ENCODE peak calls at places on chromosomes 6 and 20, in five cellular contexts. One of them, this sample, is unnamed. For H3K36me3, the result is how much of the 10 kb centered on the place peaks cover.

GRCh38 chr6:128580224-128581110 is 60.1 kb upstream of the PTPRK start:
- DNase-seq in colonic mucosa: no peak
- DNase-seq in IMR-90: no peak
- DNase-seq in left lung: no peak
- DNase-seq in OCI-LY7: no peak
- DNase-seq in this sample: no peak

GRCh38 chr6:30955367-30956042 is 14.7 kb downstream of the MUCL3 start:
- DNase-seq in left lung: peak
- DNase-seq in IMR-90: peak
- DNase-seq in OCI-LY7: no peak
- DNase-seq in colonic mucosa: peak
- DNase-seq in this sample: peak

GRCh38 chr6:138052783-138053182 is 54.4 kb downstream of the PERP start:
- DNase-seq in OCI-LY7: no peak
- DNase-seq in left lung: no peak
- DNase-seq in colonic mucosa: no peak
- DNase-seq in IMR-90: no peak
- DNase-seq in this sample: no peak

GRCh38 chr6:20846602-20847028 is 312.4 kb downstream of the CDKAL1 start:
- DNase-seq in colonic mucosa: no peak
- DNase-seq in left lung: no peak
- DNase-seq in OCI-LY7: peak
- DNase-seq in IMR-90: peak
- DNase-seq in this sample: no peak

GRCh38 chr6:84218091-84218490 is 9.4 kb downstream of the CEP162 start:
- DNase-seq in IMR-90: no peak
- DNase-seq in left lung: no peak
- DNase-seq in colonic mucosa: no peak
- DNase-seq in OCI-LY7: no peak
- DNase-seq in this sample: no peak

GRCh38 chr20:38840053-38840893 is 34.8 kb downstream of the PPP1R16B start:
- DNase-seq in IMR-90: no peak
- DNase-seq in left lung: no peak
- DNase-seq in OCI-LY7: no peak
- DNase-seq in colonic mucosa: no peak
- DNase-seq in this sample: peak

GRCh38 chr6:75077694-75078093 is 128.2 kb downstream of the COL12A1 start:
- DNase-seq in colonic mucosa: no peak
- DNase-seq in IMR-90: no peak
- DNase-seq in OCI-LY7: no peak
- DNase-seq in left lung: no peak
- DNase-seq in this sample: no peak

GRCh38 chr6:36713846-36714245 is 16.2 kb downstream of the RAB44 start:
- DNase-seq in colonic mucosa: no peak
- DNase-seq in OCI-LY7: no peak
- DNase-seq in left lung: no peak
- DNase-seq in IMR-90: no peak
- DNase-seq in this sample: no peak

GRCh38 chr6:53866231-53866630 is 71.4 kb downstream of the LRRC1 start:
- DNase-seq in IMR-90: peak
- DNase-seq in left lung: no peak
- DNase-seq in OCI-LY7: no peak
- DNase-seq in colonic mucosa: no peak
- DNase-seq in this sample: no peak

GRCh38 chr20:760751-761417 is 7.4 kb downstream of the SLC52A3 start:
- DNase-seq in IMR-90: no peak
- DNase-seq in OCI-LY7: peak
- DNase-seq in colonic mucosa: no peak
- DNase-seq in left lung: no peak
- DNase-seq in this sample: no peak

GRCh38 chr20:11675920-11676617 is 241.6 kb upstream of the BTBD3 start:
- DNase-seq in OCI-LY7: no peak
- DNase-seq in colonic mucosa: no peak
- DNase-seq in left lung: no peak
- DNase-seq in IMR-90: peak
- DNase-seq in this sample: no peak

GRCh38 chr6:72984981-72985665 is 240.2 kb downstream of the KHDC1L start:
- DNase-seq in left lung: peak
- DNase-seq in IMR-90: peak
- DNase-seq in colonic mucosa: no peak
- DNase-seq in OCI-LY7: no peak
- DNase-seq in this sample: no peak

GRCh38 chr6:24933868-24934401 is 1.8 kb downstream of the RIPOR2 start:
- DNase-seq in left lung: no peak
- DNase-seq in OCI-LY7: peak
- DNase-seq in IMR-90: no peak
- DNase-seq in colonic mucosa: peak
- DNase-seq in this sample: peak
- TF ChIP-seq CTCF in left lung: peak
- TF ChIP-seq CTCF in OCI-LY7: peak
- TF ChIP-seq CTCF in IMR-90: peak
- TF ChIP-seq CTCF in colonic mucosa: peak
- TF ChIP-seq CTCF in this sample: peak

GRCh38 chr6:147245693-147246092 is 41.5 kb downstream of the STXBP5 start:
- DNase-seq in colonic mucosa: no peak
- DNase-seq in IMR-90: no peak
- DNase-seq in OCI-LY7: no peak
- DNase-seq in left lung: no peak
- DNase-seq in this sample: no peak

GRCh38 chr6:147251072-147251471 is 46.9 kb downstream of the STXBP5 start:
- DNase-seq in left lung: no peak
- DNase-seq in OCI-LY7: no peak
- DNase-seq in colonic mucosa: no peak
- DNase-seq in IMR-90: no peak
- DNase-seq in this sample: no peak

GRCh38 chr6:147244832-147245231 is 40.6 kb downstream of the STXBP5 start:
- DNase-seq in colonic mucosa: no peak
- DNase-seq in OCI-LY7: no peak
- DNase-seq in left lung: no peak
- DNase-seq in IMR-90: no peak
- DNase-seq in this sample: no peak

GRCh38 chr6:147248859-147249258 is 44.6 kb downstream of the STXBP5 start:
- DNase-seq in OCI-LY7: no peak
- DNase-seq in IMR-90: no peak
- DNase-seq in left lung: no peak
- DNase-seq in colonic mucosa: no peak
- DNase-seq in this sample: no peak

GRCh38 chr6:147246853-147247635 is 42.8 kb downstream of the STXBP5 start:
- DNase-seq in IMR-90: peak
- DNase-seq in left lung: no peak
- DNase-seq in colonic mucosa: no peak
- DNase-seq in OCI-LY7: no peak
- DNase-seq in this sample: no peak
- H3K36me3 ChIP-seq in IMR-90: under half
- H3K36me3 ChIP-seq in left lung: under half
- H3K36me3 ChIP-seq in colonic mucosa: under half
- H3K36me3 ChIP-seq in OCI-LY7: under half
- H3K36me3 ChIP-seq in this sample: under half

GRCh38 chr6:133369755-133370154 is 128.6 kb downstream of the EYA4 start:
- DNase-seq in left lung: no peak
- DNase-seq in colonic mucosa: no peak
- DNase-seq in IMR-90: no peak
- DNase-seq in OCI-LY7: no peak
- DNase-seq in this sample: no peak

GRCh38 chr6:133362813-133363212 is 121.7 kb downstream of the EYA4 start:
- DNase-seq in left lung: no peak
- DNase-seq in colonic mucosa: no peak
- DNase-seq in OCI-LY7: no peak
- DNase-seq in IMR-90: no peak
- DNase-seq in this sample: no peak

DNA sequence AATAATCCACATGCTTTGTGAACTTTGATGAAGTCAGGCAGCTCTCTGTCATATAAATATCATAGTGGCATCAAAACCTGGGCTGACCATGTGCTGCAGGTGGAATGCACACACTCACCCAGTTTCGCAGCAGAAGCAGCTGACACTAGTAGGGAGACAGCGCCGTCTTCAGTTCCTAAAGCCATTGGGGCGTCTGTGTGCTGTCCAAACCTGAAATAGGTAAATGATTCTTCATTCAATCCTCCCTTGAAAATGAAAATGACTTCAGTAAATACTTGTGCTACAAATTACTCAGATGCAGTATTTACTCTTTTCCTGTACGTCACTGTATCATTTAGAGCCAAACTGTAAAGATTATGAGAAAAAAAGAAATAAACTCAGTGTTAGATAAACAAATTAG is 127.5 kb downstream of the EYA4 start:
- DNase-seq in colonic mucosa: no peak
- DNase-seq in IMR-90: peak
- DNase-seq in OCI-LY7: no peak
- DNase-seq in left lung: no peak
- DNase-seq in this sample: peak
- TF ChIP-seq CTCF in colonic mucosa: no peak
- TF ChIP-seq CTCF in IMR-90: no peak
- TF ChIP-seq CTCF in OCI-LY7: no peak
- TF ChIP-seq CTCF in left lung: no peak
- TF ChIP-seq CTCF in this sample: peak

GRCh38 chr6:15516378-15516777 is 146.4 kb downstream of the DTNBP1 start:
- DNase-seq in left lung: no peak
- DNase-seq in IMR-90: no peak
- DNase-seq in OCI-LY7: no peak
- DNase-seq in colonic mucosa: no peak
- DNase-seq in this sample: no peak

GRCh38 chr6:15515226-15515625 is 147.6 kb downstream of the DTNBP1 start:
- DNase-seq in OCI-LY7: peak
- DNase-seq in colonic mucosa: no peak
- DNase-seq in left lung: no peak
- DNase-seq in IMR-90: no peak
- DNase-seq in this sample: no peak

GRCh38 chr6:15516923-15517560 is 145.8 kb downstream of the DTNBP1 start:
- DNase-seq in colonic mucosa: no peak
- DNase-seq in left lung: no peak
- DNase-seq in IMR-90: no peak
- DNase-seq in OCI-LY7: no peak
- DNase-seq in this sample: no peak

GRCh38 chr6:15513801-15514711 is 148.8 kb downstream of the DTNBP1 start:
- DNase-seq in OCI-LY7: no peak
- DNase-seq in left lung: no peak
- DNase-seq in colonic mucosa: no peak
- DNase-seq in IMR-90: no peak
- DNase-seq in this sample: no peak

DNA sequence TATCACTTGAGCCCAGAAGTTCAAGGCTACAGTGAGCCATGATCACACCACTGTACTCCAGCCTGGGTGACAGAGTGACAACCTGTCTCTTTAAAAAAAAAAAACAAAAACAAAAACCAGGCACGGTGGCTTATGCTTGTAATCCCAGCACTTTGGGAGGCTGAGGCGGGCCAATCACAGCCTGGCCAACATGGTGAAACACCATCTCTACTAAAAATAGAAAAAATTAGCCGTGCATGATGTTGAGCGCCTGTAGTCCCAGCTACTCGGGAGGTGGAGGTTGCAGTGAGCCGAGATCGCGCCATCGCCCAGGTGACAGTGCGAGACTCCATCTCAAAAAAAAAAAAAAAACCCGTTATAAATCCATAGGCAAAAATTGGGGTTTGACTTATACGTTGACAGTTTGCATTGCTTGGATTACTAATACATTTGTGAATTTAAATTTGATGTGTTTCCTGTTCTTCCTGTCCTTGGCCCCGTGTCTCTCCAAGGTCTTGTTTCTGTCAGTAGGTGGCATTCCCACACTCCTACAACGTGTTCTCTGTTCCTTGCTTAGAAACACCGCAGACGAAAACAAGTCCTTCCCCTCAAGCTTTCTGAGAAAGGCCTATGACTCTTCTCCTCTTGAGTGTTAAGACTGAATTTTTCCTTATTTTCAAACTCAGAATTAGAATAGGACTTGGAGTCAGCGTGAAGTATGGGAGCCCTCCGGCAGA is 147.0 kb downstream of the DTNBP1 start:
- DNase-seq in left lung: no peak
- DNase-seq in colonic mucosa: no peak
- DNase-seq in IMR-90: no peak
- DNase-seq in OCI-LY7: no peak
- DNase-seq in this sample: no peak
- H3K36me3 ChIP-seq in left lung: half or more
- H3K36me3 ChIP-seq in colonic mucosa: under half
- H3K36me3 ChIP-seq in IMR-90: half or more
- H3K36me3 ChIP-seq in OCI-LY7: under half
- H3K36me3 ChIP-seq in this sample: under half

GRCh38 chr20:25696384-25697131 is at the start of gene ZNF337:
- DNase-seq in OCI-LY7: peak
- DNase-seq in colonic mucosa: peak
- DNase-seq in IMR-90: peak
- DNase-seq in left lung: peak
- DNase-seq in this sample: peak
- TF ChIP-seq CTCF in OCI-LY7: peak
- TF ChIP-seq CTCF in colonic mucosa: no peak
- TF ChIP-seq CTCF in IMR-90: peak
- TF ChIP-seq CTCF in left lung: no peak
- TF ChIP-seq CTCF in this sample: no peak

GRCh38 chr6:35583893-35584688 is 71.4 kb upstream of the TULP1 start:
- DNase-seq in colonic mucosa: peak
- DNase-seq in left lung: peak
- DNase-seq in OCI-LY7: peak
- DNase-seq in IMR-90: peak
- DNase-seq in this sample: peak
- H3K36me3 ChIP-seq in colonic mucosa: under half
- H3K36me3 ChIP-seq in left lung: half or more
- H3K36me3 ChIP-seq in OCI-LY7: half or more
- H3K36me3 ChIP-seq in IMR-90: under half
- H3K36me3 ChIP-seq in this sample: under half